ENCODE peak calls at places on chromosome 6, in four cellular contexts. U, S, F and W are unnamed samples.

GRCh38 chr6:164108869-164109769 is 694.6 kb downstream of the QKI start:
- DNase-seq in S (no peak), U (no peak), F (peak), W (no peak)

GRCh38 chr6:22149081-22149480 is 147.8 kb downstream of the PRL start:
- DNase-seq in S (no peak), F (no peak), U (peak), W (no peak)

GRCh38 chr6:20791932-20792331 is 257.7 kb downstream of the CDKAL1 start:
- DNase-seq in S (no peak), U (no peak), F (no peak), W (no peak)

GRCh38 chr6:161342039-161342438 is 68.2 kb upstream of the AGPAT4 start:
- DNase-seq in U (no peak), S (no peak), F (no peak), W (no peak)

GRCh38 chr6:21348462-21349195 is 244.9 kb upstream of the SOX4 start:
- DNase-seq in S (no peak), F (peak), U (peak), W (no peak)

GRCh38 chr6:31158863-31159855 is 770 bp downstream of the TCF19 start:
- DNase-seq in S (peak), F (no peak), U (peak), W (no peak)

GRCh38 chr6:71045296-71045695 is 88.4 kb upstream of the B3GAT2 start:
- DNase-seq in U (no peak), S (no peak), F (no peak), W (no peak)

GRCh38 chr6:108727966-108728730 is 120.1 kb upstream of the ARMC2 start:
- DNase-seq in U (no peak), F (no peak), S (no peak), W (no peak)

GRCh38 chr6:143877584-143878271 is 13.5 kb downstream of the ZC2HC1B start:
- DNase-seq in F (no peak), S (no peak), U (no peak), W (no peak)

GRCh38 chr6:5398530-5398929 is 137.2 kb downstream of the FARS2 start:
- DNase-seq in U (no peak), F (no peak), S (peak), W (peak)

GRCh38 chr6:168725821-168726220 is 284.8 kb downstream of the SMOC2 start:
- DNase-seq in S (no peak), U (no peak), F (no peak), W (no peak)

GRCh38 chr6:7701212-7701834 is 24.6 kb upstream of the BMP6 start:
- DNase-seq in F (no peak), S (no peak), U (no peak), W (no peak)

GRCh38 chr6:43368517-43369160 is 808 bp downstream of the ZNF318 start:
- DNase-seq in F (peak), S (no peak), U (peak), W (peak)

GRCh38 chr6:17930321-17930993 is 57.0 kb downstream of the KIF13A start:
- DNase-seq in S (no peak), U (no peak), F (no peak), W (no peak)

GRCh38 chr6:48449002-48449401 is 338.0 kb upstream of the PTCHD4 start:
- DNase-seq in U (no peak), S (no peak), F (no peak), W (no peak)

GRCh38 chr6:166587631-166588413 is 1.3 kb upstream of the RAMACL start:
- DNase-seq in U (no peak), S (peak), F (no peak), W (no peak)

GRCh38 chr6:161443868-161444267 is 170.0 kb upstream of the AGPAT4 start:
- DNase-seq in F (no peak), U (peak), S (no peak), W (no peak)

GRCh38 chr6:19895866-19896579 is 58.9 kb downstream of the ID4 start:
- DNase-seq in F (no peak), U (no peak), S (no peak), W (no peak)

GRCh38 chr6:6556738-6557503 is 31.6 kb upstream of the LY86 start:
- DNase-seq in U (peak), F (no peak), S (peak), W (peak)

GRCh38 chr6:167737205-167737830 is 89.4 kb upstream of the AFDN start:
- DNase-seq in F (no peak), S (no peak), U (no peak), W (no peak)

GRCh38 chr6:112906737-112907136 is 559.6 kb downstream of the RFPL4B start:
- DNase-seq in F (no peak), S (no peak), U (no peak), W (no peak)